ENCODE peak calls at places on chromosomes 16 and 17, in four cellular contexts. V is heart left ventricle, W is dorsolateral prefrontal cortex, F is hepatocyte. O is an unnamed sample.

GRCh38 chr17:41054025-41054424 is 1.0 kb downstream of the KRTAP2-2 start:
- DNase-seq in V (no peak), F (no peak), W (no peak), O (no peak)

GRCh38 chr17:40342575-40343058 is 21.9 kb downstream of the GJD3 start:
- DNase-seq in V (no peak), W (no peak), F (no peak), O (no peak)

GRCh38 chr16:50331570-50331969 is 37.2 kb downstream of the BRD7 start:
- DNase-seq in W (no peak), V (no peak), F (no peak), O (no peak)

GRCh38 chr16:86510465-86511261 is at the start of gene FOXF1:
- DNase-seq in F (no peak), W (no peak), V (no peak), O (peak)

GRCh38 chr16:78993342-78993741 is 607.2 kb downstream of the MAF start:
- DNase-seq in V (peak), F (peak), W (no peak), O (no peak)

GRCh38 chr16:83969771-83970429 is 1.9 kb downstream of the NECAB2 start:
- DNase-seq in F (no peak), V (peak), W (no peak), O (no peak)

GRCh38 chr17:47316316-47316715 is 7.4 kb upstream of the EFCAB13 start:
- DNase-seq in F (peak), V (no peak), W (no peak), O (no peak)

GRCh38 chr17:78853926-78854394 is 13.3 kb upstream of the USP36 start:
- DNase-seq in V (no peak), W (no peak), F (peak), O (no peak)

GRCh38 chr16:21101631-21102420 is 48.8 kb downstream of the DNAH3 start:
- DNase-seq in F (peak), V (no peak), W (no peak), O (no peak)

GRCh38 chr17:38967290-38967738 is at the start of gene FBXO47:
- DNase-seq in W (peak), F (peak), V (peak), O (peak)

GRCh38 chr17:40493697-40494096 is 7.7 kb downstream of the TNS4 start:
- DNase-seq in F (no peak), V (peak), W (no peak), O (no peak)

GRCh38 chr16:83717308-83717707 is 90.5 kb upstream of the HSBP1 start:
- DNase-seq in V (no peak), F (no peak), W (no peak), O (no peak)

GRCh38 chr17:42748906-42749798 is 4.3 kb upstream of the EZH1 start:
- DNase-seq in W (no peak), V (no peak), F (no peak), O (no peak)

GRCh38 chr16:89319883-89320716 is 102.6 kb downstream of the ZNF778 start:
- DNase-seq in W (no peak), V (peak), F (peak), O (no peak)

GRCh38 chr16:13808075-13808474 is 111.9 kb upstream of the ERCC4 start:
- DNase-seq in F (no peak), W (no peak), V (no peak), O (no peak)

GRCh38 chr16:68287276-68288251 is 23.2 kb downstream of the SLC7A6OS start:
- DNase-seq in W (no peak), V (peak), F (no peak), O (no peak)

GRCh38 chr16:70161350-70161749 is 12.2 kb upstream of the CLEC18C start:
- DNase-seq in F (peak), W (no peak), V (no peak), O (no peak)

GRCh38 chr16:30853758-30854157 is 40.1 kb downstream of the BCL7C start:
- DNase-seq in W (no peak), F (no peak), V (no peak), O (no peak)

GRCh38 chr17:36947922-36948716 is 635 bp upstream of the AATF start:
- DNase-seq in F (no peak), V (no peak), W (no peak), O (no peak)

GRCh38 chr16:68374961-68375660 is 64.3 kb downstream of the PRMT7 start:
- DNase-seq in F (no peak), W (peak), V (peak), O (no peak)

GRCh38 chr17:69344939-69345338 is 18.0 kb upstream of the ABCA5 start:
- DNase-seq in F (no peak), W (no peak), V (no peak), O (no peak)

GRCh38 chr17:50304781-50305404 is 30.6 kb downstream of the TMEM92 start:
- DNase-seq in V (no peak), W (no peak), F (no peak), O (no peak)

GRCh38 chr16:24847358-24847664 is 1.5 kb downstream of the SLC5A11 start:
- DNase-seq in V (no peak), W (no peak), F (no peak), O (no peak)

GRCh38 chr17:64969046-64969501 is 49.8 kb upstream of the LRRC37A3 start:
- DNase-seq in W (no peak), V (no peak), F (no peak), O (no peak)

DNA sequence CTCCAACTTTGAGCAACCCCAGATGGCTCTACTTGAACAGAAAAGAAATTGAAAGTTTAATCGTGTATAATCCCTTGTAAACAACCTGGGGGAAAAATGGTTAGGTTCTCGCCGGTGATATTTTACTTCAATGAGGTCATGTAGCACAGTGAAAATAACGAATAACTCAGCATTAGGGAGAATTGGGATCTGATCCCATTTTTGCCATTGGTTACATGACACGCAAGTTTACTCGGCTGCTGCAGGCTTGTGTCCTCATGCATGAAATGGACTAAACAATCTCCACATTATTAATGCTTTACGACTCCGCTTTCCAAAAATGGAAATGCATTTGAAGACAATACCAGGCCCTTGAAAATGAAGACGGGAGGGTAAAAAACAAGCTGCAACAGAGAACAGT is 45.5 kb upstream of the LRRC37A3 start:
- DNase-seq in W (no peak), V (no peak), F (no peak), O (no peak)
- H3K27ac ChIP-seq in W (peak), V (no peak), F (no peak), O (no peak)

GRCh38 chr17:81923302-81924260 is 4.0 kb downstream of the MAFG start:
- DNase-seq in F (peak), W (no peak), V (peak), O (peak)

GRCh38 chr17:81920612-81921530 is 2.9 kb upstream of the SIRT7 start:
- DNase-seq in W (no peak), F (no peak), V (no peak), O (no peak)

GRCh38 chr17:81921531-81921862 is 3.5 kb upstream of the SIRT7 start:
- DNase-seq in V (no peak), W (no peak), F (no peak), O (no peak)

GRCh38 chr17:81921996-81922565 is 4.1 kb upstream of the SIRT7 start:
- DNase-seq in V (no peak), F (no peak), W (no peak), O (no peak)

DNA sequence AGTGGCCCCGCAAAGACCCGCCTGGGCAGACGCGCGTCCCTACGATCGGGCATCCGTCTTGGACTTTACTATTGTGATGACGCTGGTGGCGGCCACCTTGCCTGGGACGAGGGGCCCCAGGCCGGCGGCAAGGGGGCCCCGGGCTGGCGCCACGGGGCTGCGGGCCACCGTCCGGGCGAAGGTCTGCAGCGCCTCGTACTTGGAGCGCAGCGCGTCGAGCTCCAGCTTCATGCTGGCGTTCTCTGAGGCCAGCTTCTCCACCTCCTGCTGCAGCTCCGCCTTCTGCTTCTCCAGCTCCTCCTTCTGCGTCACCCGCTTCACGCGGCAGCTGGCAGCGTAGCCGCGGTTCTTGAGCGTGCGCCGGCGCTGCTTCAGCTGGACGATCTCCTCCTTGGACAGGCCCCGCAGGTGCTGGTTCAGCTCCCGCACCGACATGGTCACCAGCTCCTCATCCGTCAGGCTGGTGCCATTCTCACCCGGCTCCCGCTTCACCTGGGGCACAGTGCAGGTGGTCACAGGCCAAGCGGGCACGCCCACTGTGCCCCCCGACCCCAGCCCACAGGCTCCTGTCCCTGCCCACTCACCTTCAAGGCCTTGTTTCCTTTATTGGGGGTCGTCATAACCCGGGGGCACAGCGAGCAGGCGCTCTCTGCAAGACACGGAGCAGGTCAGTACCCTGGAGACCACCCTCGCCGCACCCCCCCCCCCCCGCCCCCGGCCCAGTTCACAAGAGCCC is 4.8 kb upstream of the SIRT7 start:
- DNase-seq in F (no peak), V (no peak), W (no peak), O (no peak)
- H3K4me3 ChIP-seq in F (no peak), V (no peak), W (peak), O (peak)

GRCh38 chr16:55908641-55909040 is 33.5 kb upstream of the CES5A start:
- DNase-seq in F (no peak), W (no peak), V (no peak), O (no peak)
- H3K27ac ChIP-seq in F (no peak), W (no peak), V (no peak), O (no peak)

GRCh38 chr17:56718515-56718914 is 115.2 kb downstream of the C17orf67 start:
- DNase-seq in F (no peak), W (no peak), V (no peak), O (no peak)

GRCh38 chr17:56723471-56723870 is 110.2 kb downstream of the C17orf67 start:
- DNase-seq in F (no peak), W (no peak), V (no peak), O (no peak)

GRCh38 chr17:56715613-56716357 is 117.9 kb downstream of the C17orf67 start:
- DNase-seq in W (peak), F (peak), V (peak), O (peak)

GRCh38 chr17:56717471-56717870 is 116.2 kb downstream of the C17orf67 start:
- DNase-seq in W (no peak), V (no peak), F (no peak), O (no peak)
- H3K4me3 ChIP-seq in W (no peak), V (no peak), F (no peak), O (no peak)

GRCh38 chr17:75665981-75666380 is 973 bp downstream of the RECQL5 start:
- DNase-seq in W (no peak), F (no peak), V (no peak), O (no peak)

GRCh38 chr17:75668489-75668888 is 1.4 kb downstream of the SAP30BP start:
- DNase-seq in F (no peak), W (no peak), V (no peak), O (no peak)

GRCh38 chr17:75670868-75671267 is 3.7 kb downstream of the SAP30BP start:
- DNase-seq in V (no peak), W (no peak), F (no peak), O (no peak)

GRCh38 chr17:75666959-75667790 is at the start of the genes RECQL5 and SAP30BP:
- DNase-seq in F (peak), W (peak), V (peak), O (peak)

DNA sequence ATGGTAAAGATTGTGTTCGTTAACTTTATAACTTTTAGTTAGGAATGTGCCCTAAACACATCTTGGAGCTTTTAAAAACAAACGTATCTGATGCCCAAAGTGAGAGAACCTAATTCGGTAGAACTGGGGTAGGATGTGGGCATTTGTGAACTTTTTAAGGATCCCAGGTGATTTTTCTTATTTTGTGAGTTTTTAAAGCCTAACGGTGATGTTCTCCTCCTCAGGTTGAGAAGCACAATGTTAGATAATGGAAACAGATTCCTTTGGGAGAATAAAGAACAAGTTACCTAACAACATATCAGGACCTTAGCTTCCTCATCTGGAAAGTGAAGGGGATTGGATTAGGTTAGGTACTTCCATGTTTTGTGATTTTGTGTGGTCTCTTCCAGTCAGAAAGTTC is 687 bp downstream of the SAP30BP start:
- DNase-seq in F (no peak), W (no peak), V (no peak), O (no peak)
- H3K27ac ChIP-seq in F (peak), W (peak), V (peak), O (peak)

GRCh38 chr16:22161999-22162657 is at the start of gene SDR42E2:
- DNase-seq in V (no peak), W (no peak), F (peak), O (no peak)
- H3K4me3 ChIP-seq in V (no peak), W (no peak), F (no peak), O (no peak)

DNA sequence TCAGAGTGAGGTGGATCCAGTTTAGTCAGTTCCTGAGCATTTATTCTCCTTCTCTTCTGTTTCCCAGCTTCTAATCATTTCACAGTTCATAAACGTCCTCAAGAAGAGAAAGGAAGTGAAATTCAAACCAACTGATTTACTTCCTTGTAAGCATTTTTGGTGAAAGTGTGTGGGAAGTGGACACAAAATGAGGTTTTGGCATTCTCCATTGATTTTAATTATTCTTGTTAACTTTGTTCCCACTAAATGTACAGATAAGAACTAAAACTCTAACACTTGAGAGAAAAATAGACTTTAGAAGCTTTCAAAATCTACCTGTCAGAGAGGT is 42.7 kb upstream of the CORO6 start:
- DNase-seq in W (no peak), V (no peak), F (no peak), O (no peak)
- H3K27ac ChIP-seq in W (peak), V (peak), F (peak), O (no peak)

GRCh38 chr16:56609463-56609921 is 1.1 kb downstream of the MT2A start:
- DNase-seq in W (no peak), V (peak), F (peak), O (no peak)

GRCh38 chr16:56611281-56611833 is 3.0 kb downstream of the MT2A start:
- DNase-seq in V (peak), F (no peak), W (no peak), O (no peak)

GRCh38 chr16:56608876-56609462 is 585 bp downstream of the MT2A start:
- DNase-seq in F (no peak), W (no peak), V (peak), O (no peak)

GRCh38 chr16:56610017-56610608 is 1.7 kb downstream of the MT2A start:
- DNase-seq in W (no peak), V (peak), F (peak), O (no peak)

GRCh38 chr16:56610609-56611111 is 2.3 kb downstream of the MT2A start:
- DNase-seq in F (peak), V (no peak), W (no peak), O (no peak)
- H3K4me3 ChIP-seq in F (no peak), V (no peak), W (peak), O (no peak)

O was measured in AG04450.